ENCODE peak calls at places on chromosome 16, in eight cellular contexts. S, U, J, N, D, R, P and K are unnamed samples.

GRCh38 chr16:28212532-28212873 is 738 bp upstream of the XPO6 start:
- DNase-seq in S (no peak), U (no peak), J (peak; percentile 43), N (peak; percentile 28), D (peak; percentile 73), R (no peak), P (no peak), K (no peak)

GRCh38 chr16:86048882-86049585 is 150.1 kb downstream of the IRF8 start:
- DNase-seq in S (no peak), U (no peak), J (no peak), N (no peak), D (peak; percentile 70), R (no peak), P (no peak), K (no peak)

GRCh38 chr16:71883849-71884638 is at the start of gene ZNF821:
- DNase-seq in S (peak; percentile 97), U (peak; percentile 83), J (peak; percentile 74), N (peak; percentile 49), D (peak; percentile 96), R (no peak), P (peak; percentile 87), K (peak; percentile 89)

GRCh38 chr16:2507679-2508064 is 6.1 kb upstream of the ATP6V0C start:
- DNase-seq in S (no peak), U (peak; percentile 44), J (no peak), N (no peak), D (no peak), R (no peak), P (no peak), K (no peak)

GRCh38 chr16:15949210-15950166 is at the start of gene ABCC1:
- DNase-seq in S (peak; percentile 73), U (peak; percentile 57), J (peak; percentile 59), N (no peak), D (peak; percentile 77), R (no peak), P (peak; percentile 64), K (peak; percentile 39)

GRCh38 chr16:73365010-73365409 is 317.1 kb upstream of the ZFHX3 start:
- DNase-seq in S (peak; percentile 91), U (peak; percentile 52), J (no peak), N (peak; percentile 2), D (no peak), R (no peak), P (no peak), K (peak; percentile 22)

GRCh38 chr16:88941933-88942909 is 34.8 kb downstream of the CBFA2T3 start:
- DNase-seq in S (peak; percentile 75), U (peak; percentile 63), J (no peak), N (no peak), D (peak; percentile 89), R (no peak), P (peak; percentile 76), K (peak; percentile 86)

GRCh38 chr16:50303041-50303604 is 36.8 kb downstream of the ADCY7 start:
- DNase-seq in S (no peak), U (no peak), J (no peak), N (no peak), D (peak; percentile 41), R (no peak), P (no peak), K (peak; percentile 6)

GRCh38 chr16:5455110-5455509 is 357.5 kb upstream of the EEF2KMT start:
- DNase-seq in S (no peak), U (no peak), J (no peak), N (no peak), D (no peak), R (no peak), P (no peak), K (no peak)

GRCh38 chr16:28297784-28298510 is 5.6 kb downstream of the SBK1 start:
- DNase-seq in S (peak; percentile 28), U (no peak), J (no peak), N (no peak), D (peak; percentile 64), R (no peak), P (no peak), K (no peak)

GRCh38 chr16:48862087-48862532 is 252.1 kb upstream of the N4BP1 start:
- DNase-seq in S (no peak), U (no peak), J (peak; percentile 67), N (peak; percentile 12), D (peak; percentile 65), R (no peak), P (no peak), K (no peak)

GRCh38 chr16:24850289-24850931 is 4.6 kb downstream of the SLC5A11 start:
- DNase-seq in S (no peak), U (no peak), J (peak; percentile 78), N (peak; percentile 65), D (no peak), R (no peak), P (no peak), K (no peak)

GRCh38 chr16:82010649-82011048 is 621 bp downstream of the SDR42E1 start:
- DNase-seq in S (no peak), U (no peak), J (no peak), N (no peak), D (no peak), R (no peak), P (no peak), K (no peak)
- H3K4me3 ChIP-seq in S (no peak overlapping the region), U (peak overlapping the region; percentile 69), J (peak overlapping the region; percentile 75), N (no peak overlapping the region), D (no peak overlapping the region), R (no peak overlapping the region), P (peak overlapping the region; percentile 69), K (peak overlapping the region; percentile 55)

GRCh38 chr16:87127766-87128147 is 189.4 kb downstream of the C16orf95 start:
- DNase-seq in S (no peak), U (no peak), J (no peak), N (no peak), D (no peak), R (no peak), P (no peak), K (no peak)

GRCh38 chr16:87126403-87127025 is 190.7 kb downstream of the C16orf95 start:
- DNase-seq in S (no peak), U (no peak), J (peak; percentile 30), N (no peak), D (no peak), R (no peak), P (no peak), K (peak; percentile 40)

GRCh38 chr16:87125206-87126155 is 191.7 kb downstream of the C16orf95 start:
- DNase-seq in S (no peak), U (no peak), J (no peak), N (no peak), D (no peak), R (no peak), P (no peak), K (peak; percentile 28)

GRCh38 chr16:87129771-87130170 is 187.4 kb downstream of the C16orf95 start:
- DNase-seq in S (no peak), U (no peak), J (peak; percentile 46), N (peak; percentile 59), D (no peak), R (no peak), P (no peak), K (peak; percentile 17)

GRCh38 chr16:87127061-87127765 is 190.0 kb downstream of the C16orf95 start:
- DNase-seq in S (no peak), U (no peak), J (no peak), N (peak; percentile 71), D (no peak), R (no peak), P (no peak), K (no peak)
- TF ChIP-seq CTCF in S (no peak), U (no peak), J (no peak), N (no peak), D (no peak), R (no peak), P (no peak), K (no peak)

DNA sequence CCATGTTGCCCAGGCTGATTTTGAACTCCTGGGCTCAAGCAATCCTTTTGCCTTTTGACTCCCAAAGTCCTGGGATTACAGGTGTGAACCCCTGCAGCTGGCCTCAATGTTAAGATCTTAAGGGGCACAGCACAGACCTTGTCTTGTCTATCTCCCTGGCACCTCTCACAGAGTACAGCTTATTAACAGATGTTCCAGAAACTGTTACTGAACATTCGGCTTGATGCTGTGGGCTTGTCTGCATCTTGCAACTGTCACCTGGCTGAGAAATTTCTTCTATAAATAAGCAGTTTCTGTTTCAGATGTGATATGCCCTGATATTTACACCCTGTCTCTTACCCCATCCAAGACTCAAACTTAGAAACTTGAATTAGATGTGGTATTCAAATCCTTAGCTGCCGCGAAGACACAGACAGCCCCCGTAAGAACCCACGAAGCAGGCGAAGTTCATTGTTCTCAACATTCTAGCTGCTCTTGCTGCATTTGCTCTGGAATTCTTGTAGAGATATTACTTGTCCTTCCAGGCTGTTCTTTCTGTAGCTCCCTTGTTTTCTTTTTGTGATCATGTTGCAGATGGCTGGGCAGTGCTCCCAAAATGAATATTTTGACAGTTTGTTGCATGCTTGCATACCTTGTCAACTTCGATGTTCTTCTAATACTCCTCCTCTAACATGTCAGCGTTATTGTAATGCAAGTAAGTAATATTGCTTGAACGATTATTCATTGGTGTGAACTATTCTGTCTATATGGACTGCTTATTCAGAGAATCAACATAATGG is at the start of gene TNFRSF17:
- DNase-seq in S (no peak), U (no peak), J (no peak), N (no peak), D (no peak), R (no peak), P (peak; percentile 95), K (no peak)
- H3K4me3 ChIP-seq in S (no peak within 1 kb of the TSS), U (no peak within 1 kb of the TSS), J (no peak within 1 kb of the TSS), N (no peak within 1 kb of the TSS), D (no peak within 1 kb of the TSS), R (no peak within 1 kb of the TSS), P (peak within 1 kb of the TSS; percentile 91), K (no peak within 1 kb of the TSS)

GRCh38 chr16:57867000-57867561 is 64.8 kb upstream of the KIFC3 start:
- DNase-seq in S (peak; percentile 56), U (no peak), J (peak; percentile 15), N (no peak), D (peak; percentile 31), R (no peak), P (no peak), K (no peak)

GRCh38 chr16:57866529-57866918 is 64.2 kb upstream of the KIFC3 start:
- DNase-seq in S (no peak), U (no peak), J (peak; percentile 78), N (no peak), D (peak; percentile 35), R (no peak), P (no peak), K (no peak)

GRCh38 chr16:57865746-57866528 is 63.6 kb upstream of the KIFC3 start:
- DNase-seq in S (no peak), U (no peak), J (peak; percentile 97), N (no peak), D (peak; percentile 35), R (no peak), P (no peak), K (no peak)

GRCh38 chr16:57862698-57863433 is 60.6 kb upstream of the KIFC3 start:
- DNase-seq in S (peak; percentile 48), U (no peak), J (no peak), N (no peak), D (peak; percentile 71), R (no peak), P (no peak), K (no peak)

DNA sequence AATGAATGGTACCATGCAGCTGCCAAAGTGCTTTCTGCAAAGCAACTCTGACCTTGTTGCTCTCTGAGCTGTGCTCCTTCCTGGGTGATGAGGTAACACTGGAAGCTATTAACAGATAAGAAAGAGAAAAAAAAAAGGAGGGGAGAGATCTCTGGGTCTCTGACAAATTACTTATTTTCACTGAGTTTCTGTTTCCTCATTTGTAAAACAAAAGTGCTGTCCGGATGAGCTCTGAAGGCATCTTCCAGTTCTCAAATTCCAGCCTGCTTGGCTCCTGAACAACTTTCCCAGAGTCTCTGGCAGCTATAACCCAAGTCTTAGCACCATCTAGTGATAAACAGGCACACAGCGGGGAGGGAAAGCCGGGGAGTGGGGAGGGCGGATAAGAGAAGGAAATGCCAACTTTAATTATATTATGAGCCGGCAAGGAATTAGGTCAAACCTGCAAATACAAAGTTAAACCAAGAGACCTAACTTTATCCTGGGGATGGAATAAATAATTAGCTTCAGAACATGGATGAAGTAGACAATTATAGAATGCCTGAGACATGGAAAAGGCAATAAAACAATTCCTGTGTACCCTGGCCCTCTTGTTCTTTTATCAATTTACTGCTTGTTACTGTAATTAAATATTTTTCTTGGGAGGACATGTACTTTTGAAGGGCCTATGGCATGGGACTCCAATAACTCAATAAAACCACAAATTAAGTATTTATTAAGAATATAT is 61.3 kb upstream of the KIFC3 start:
- DNase-seq in S (peak; percentile 72), U (peak; percentile 71), J (peak; percentile 74), N (peak; percentile 86), D (peak; percentile 88), R (peak; percentile 44), P (no peak), K (peak; percentile 67)
- TF ChIP-seq CTCF in S (peak; percentile 64), U (peak; percentile 63), J (peak; percentile 81), N (peak; percentile 78), D (peak; percentile 49), R (peak; percentile 68), P (no peak), K (peak; percentile 42)